ENCODE peak calls at places on chromosomes 13 and 19, in seven cellular contexts. M is PC-3, W is esophagus squamous epithelium, L is adipocyte, R is thoracic aorta, Z is colonic mucosa, V is fibroblast of lung. P is an unnamed sample.

GRCh38 chr13:76692326-76692725 is 193.9 kb downstream of the KCTD12 start:
- DNase-seq in M (no peak), W (no peak), L (no peak), R (no peak), Z (no peak), V (no peak), P (no peak)

GRCh38 chr19:39705578-39706188 is 1.4 kb downstream of the LGALS14 start:
- DNase-seq in M (no peak), W (no peak), L (no peak), R (no peak), Z (no peak), V (no peak), P (no peak)

GRCh38 chr13:27374650-27375049 is 49.8 kb upstream of the GTF3A start:
- DNase-seq in M (peak; percentile 89), W (no peak), L (peak; percentile 90), R (peak; percentile 26), Z (peak; percentile 85), V (peak; percentile 82), P (no peak)

GRCh38 chr19:18377026-18377425 is 8.9 kb upstream of the GDF15 start:
- DNase-seq in M (peak; percentile 76), W (no peak), L (no peak), R (no peak), Z (peak; percentile 60), V (no peak), P (no peak)

GRCh38 chr19:22882797-22883196 is 50.7 kb downstream of the ZNF723 start:
- DNase-seq in M (peak; percentile 68), W (no peak), L (peak; percentile 65), R (no peak), Z (no peak), V (peak; percentile 5), P (no peak)

GRCh38 chr13:37429976-37430375 is 168.6 kb downstream of the POSTN start:
- DNase-seq in M (no peak), W (no peak), L (peak; percentile 78), R (no peak), Z (no peak), V (peak; percentile 84), P (no peak)

GRCh38 chr13:41007359-41008118 is 11.6 kb downstream of the ELF1 start:
- DNase-seq in M (peak; percentile 24), W (no peak), L (peak; percentile 47), R (no peak), Z (no peak), V (peak; percentile 16), P (no peak)

GRCh38 chr19:13506550-13506878 is 235 bp upstream of the CACNA1A start:
- DNase-seq in M (no peak), W (no peak), L (peak; percentile 18), R (no peak), Z (no peak), V (peak; percentile 7), P (no peak)

GRCh38 chr13:111909501-111909900 is 157.4 kb upstream of the SOX1 start:
- DNase-seq in M (no peak), W (no peak), L (no peak), R (no peak), Z (no peak), V (no peak), P (no peak)

GRCh38 chr13:94660695-94661324 is 51.5 kb downstream of the SOX21 start:
- DNase-seq in M (peak; percentile 51), W (no peak), L (peak; percentile 44), R (no peak), Z (no peak), V (peak; percentile 11), P (no peak)

GRCh38 chr13:39419866-39420265 is 183.1 kb downstream of the LHFPL6 start:
- DNase-seq in M (no peak), W (no peak), L (no peak), R (no peak), Z (no peak), V (no peak), P (no peak)
- H3K4me1 ChIP-seq in M (peaks cover 7% of the 10 kb centered on the region), W (peaks cover 27% of the 10 kb centered on the region), L (peaks cover 24% of the 10 kb centered on the region), R (peaks cover 41% of the 10 kb centered on the region), Z (no peaks in the 10 kb centered on the region), V (no peaks in the 10 kb centered on the region), P (peaks cover 3% of the 10 kb centered on the region)

DNA sequence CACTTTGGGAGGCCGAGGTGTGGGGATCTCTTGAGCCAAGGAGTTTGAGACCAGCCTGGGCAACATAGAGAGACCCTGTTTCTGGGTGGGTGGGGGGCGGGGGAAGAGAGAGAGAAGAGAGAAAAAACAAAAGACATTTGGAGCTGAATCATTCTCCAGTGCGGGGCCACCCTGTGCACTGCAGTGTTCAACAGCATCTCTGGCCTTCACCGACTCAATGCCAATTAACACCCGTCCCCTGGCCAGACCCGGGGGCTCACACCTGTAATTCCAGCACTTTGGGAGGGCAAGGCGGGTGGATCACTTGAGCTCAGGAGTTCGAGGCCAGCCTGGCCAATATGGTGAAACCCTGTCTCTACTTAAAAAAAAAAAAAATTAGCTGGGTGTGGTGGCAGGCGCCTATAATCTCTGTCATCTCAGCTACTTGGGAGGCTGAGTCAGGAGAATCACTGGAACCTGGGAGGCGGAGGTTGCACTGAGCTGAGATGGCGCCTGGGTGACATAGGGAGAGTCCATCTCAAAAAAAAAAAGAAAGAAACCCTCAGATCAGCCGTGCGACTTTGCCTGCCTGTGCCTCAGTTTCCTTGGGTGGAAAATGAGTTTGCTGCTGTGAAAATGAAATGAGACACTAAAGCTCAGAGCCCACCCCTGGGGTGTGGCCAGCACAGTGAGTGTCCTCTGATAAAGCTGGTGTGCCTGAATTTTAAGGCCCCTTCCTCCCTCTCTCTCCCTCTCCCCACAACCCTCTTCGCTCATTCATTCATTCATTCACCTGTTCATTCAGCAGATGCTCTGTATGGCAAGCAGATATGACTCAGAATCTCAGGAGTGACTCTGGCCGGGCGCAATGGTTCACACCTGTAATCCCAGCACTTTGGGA is 6.4 kb downstream of the KLF2 start:
- DNase-seq in M (no peak), W (no peak), L (peak; percentile 42), R (no peak), Z (no peak), V (no peak), P (no peak)
- H3K4me1 ChIP-seq in M (peaks cover 13% of the 10 kb centered on the region), W (peaks cover 51% of the 10 kb centered on the region), L (peaks cover 20% of the 10 kb centered on the region), R (peaks cover 42% of the 10 kb centered on the region), Z (no peaks in the 10 kb centered on the region), V (peaks cover 8% of the 10 kb centered on the region), P (no peaks in the 10 kb centered on the region)

GRCh38 chr19:50332264-50333038 is 3.3 kb upstream of the KCNC3 start:
- DNase-seq in M (peak; percentile 20), W (no peak), L (no peak), R (no peak), Z (no peak), V (no peak), P (no peak)

GRCh38 chr19:50329146-50329925 is at the start of gene KCNC3:
- DNase-seq in M (peak; percentile 99), W (peak; percentile 97), L (peak; percentile 89), R (peak; percentile 99), Z (peak; percentile 99), V (peak; percentile 86), P (peak; percentile 100)

GRCh38 chr19:50331187-50332013 is 2.2 kb upstream of the KCNC3 start:
- DNase-seq in M (no peak), W (no peak), L (no peak), R (no peak), Z (no peak), V (no peak), P (no peak)

GRCh38 chr19:50332014-50332263 is 2.8 kb upstream of the KCNC3 start:
- DNase-seq in M (no peak), W (no peak), L (no peak), R (no peak), Z (no peak), V (no peak), P (no peak)

DNA sequence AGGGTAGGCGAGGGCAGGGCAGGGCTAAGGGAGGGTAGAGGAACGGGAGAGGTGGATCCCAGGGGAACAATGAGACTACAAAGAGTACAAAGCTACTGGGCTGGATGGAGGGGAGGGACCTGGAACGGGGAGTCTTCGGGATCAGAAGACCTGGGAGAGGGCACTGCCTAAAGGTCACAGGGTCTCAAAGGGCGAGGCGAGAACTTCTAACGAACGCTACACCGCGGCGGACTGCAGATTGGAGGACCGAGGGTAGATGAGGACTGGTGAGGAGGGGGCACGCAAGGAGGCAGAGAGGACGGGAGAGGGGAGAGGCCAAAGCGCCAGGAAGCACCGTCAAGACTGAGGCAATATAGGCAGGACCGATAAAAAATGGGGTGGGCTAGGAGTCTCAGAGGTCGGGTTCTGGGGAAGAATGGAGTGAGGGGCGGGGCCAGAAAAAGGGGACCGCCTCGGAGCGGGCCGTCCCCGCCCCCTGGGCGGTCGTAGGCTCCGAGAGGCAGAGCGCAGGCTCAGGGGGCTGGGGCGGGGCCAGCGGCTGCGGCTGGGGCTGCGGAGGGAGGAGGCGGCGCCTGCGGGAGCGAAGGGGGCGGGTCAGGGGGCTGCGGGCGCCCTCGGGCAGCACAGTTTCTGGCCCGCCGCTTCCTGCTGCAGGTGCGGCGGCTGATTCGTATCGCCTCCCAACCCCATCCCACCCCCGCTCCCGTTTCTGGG is 1.3 kb upstream of the KCNC3 start:
- DNase-seq in M (peak; percentile 80), W (no peak), L (peak; percentile 49), R (no peak), Z (peak; percentile 76), V (peak; percentile 5), P (peak; percentile 81)
- H3K4me1 ChIP-seq in M (peaks cover 16% of the 10 kb centered on the region), W (peaks cover 84% of the 10 kb centered on the region), L (peaks cover 13% of the 10 kb centered on the region), R (peaks cover 36% of the 10 kb centered on the region), Z (peaks cover 15% of the 10 kb centered on the region), V (no peaks in the 10 kb centered on the region), P (peaks cover 13% of the 10 kb centered on the region)

GRCh38 chr19:46972301-46972700 is 47.3 kb upstream of the NPAS1 start:
- DNase-seq in M (no peak), W (no peak), L (no peak), R (no peak), Z (no peak), V (no peak), P (no peak)
- H3K4me1 ChIP-seq in M (peaks cover 26% of the 10 kb centered on the region), W (peaks cover 69% of the 10 kb centered on the region), L (peaks cover 83% of the 10 kb centered on the region), R (peaks cover 51% of the 10 kb centered on the region), Z (peaks cover 8% of the 10 kb centered on the region), V (peaks cover 27% of the 10 kb centered on the region), P (peaks cover 12% of the 10 kb centered on the region)

GRCh38 chr13:102548811-102549210 is 48.0 kb upstream of the TPP2 start:
- DNase-seq in M (peak; percentile 6), W (no peak), L (no peak), R (no peak), Z (no peak), V (no peak), P (no peak)
- H3K4me1 ChIP-seq in M (no peaks in the 10 kb centered on the region), W (no peaks in the 10 kb centered on the region), L (peaks cover 6% of the 10 kb centered on the region), R (no peaks in the 10 kb centered on the region), Z (no peaks in the 10 kb centered on the region), V (no peaks in the 10 kb centered on the region), P (no peaks in the 10 kb centered on the region)

P was measured in breast epithelium.